ENCODE peak calls at places on chromosomes 13 and 19, in six cellular contexts. G, V, T, F, W and L are unnamed samples.

GRCh38 chr19:789473-790052 is 7.7 kb upstream of the PTBP1 start:
- DNase-seq in V (no peak), F (no peak), G (no peak), W (peak), T (peak), L (no peak)

GRCh38 chr19:34145741-34146202 is 26.5 kb upstream of the LSM14A start:
- DNase-seq in T (peak), W (peak), F (no peak), V (peak), G (peak), L (no peak)

GRCh38 chr19:47226426-47227346 is 4.3 kb downstream of the BBC3 start:
- DNase-seq in G (peak), W (peak), T (peak), F (no peak), V (peak), L (peak)

GRCh38 chr19:28887920-28888618 is 324.9 kb downstream of the UQCRFS1 start:
- DNase-seq in G (no peak), T (no peak), W (no peak), F (peak), V (no peak), L (no peak)

GRCh38 chr13:76965759-76966421 is 17.6 kb downstream of the ACOD1 start:
- DNase-seq in G (no peak), V (peak), T (no peak), W (no peak), F (no peak), L (no peak)

GRCh38 chr19:42074513-42075363 is 1.2 kb upstream of the ZNF574 start:
- DNase-seq in F (no peak), V (peak), G (peak), W (no peak), T (peak), L (no peak)

GRCh38 chr13:28550721-28551497 is 56.0 kb upstream of the FLT1 start:
- DNase-seq in G (no peak), V (no peak), W (no peak), F (no peak), T (no peak), L (no peak)

GRCh38 chr19:29831686-29832085 is 19.9 kb downstream of the CCNE1 start:
- DNase-seq in G (no peak), W (no peak), V (no peak), F (no peak), T (no peak), L (no peak)

GRCh38 chr19:45560686-45561085 is 23.9 kb downstream of the OPA3 start:
- DNase-seq in G (no peak), V (no peak), T (no peak), W (no peak), F (no peak), L (no peak)

GRCh38 chr13:53238241-53238640 is 209.6 kb downstream of the OLFM4 start:
- DNase-seq in F (no peak), G (no peak), W (no peak), T (no peak), V (no peak), L (no peak)

GRCh38 chr13:30865131-30866009 is 40.7 kb upstream of the MEDAG start:
- DNase-seq in F (peak), T (peak), G (peak), V (peak), W (peak), L (no peak)

GRCh38 chr13:26179344-26179743 is 42.8 kb downstream of the RNF6 start:
- DNase-seq in G (no peak), W (no peak), F (no peak), V (no peak), T (no peak), L (no peak)

GRCh38 chr13:25874907-25875306 is 176.9 kb downstream of the SHISA2 start:
- DNase-seq in G (peak), V (no peak), F (no peak), T (no peak), W (no peak), L (no peak)

GRCh38 chr19:17002455-17002854 is 24.2 kb downstream of the CPAMD8 start:
- DNase-seq in V (no peak), W (no peak), G (no peak), F (no peak), T (no peak), L (no peak)

GRCh38 chr19:10000171-10000826 is 10.0 kb downstream of the COL5A3 start:
- DNase-seq in G (peak), F (peak), W (peak), V (peak), T (peak), L (no peak)

GRCh38 chr13:29689548-29689947 is 94.1 kb upstream of the SLC7A1 start:
- DNase-seq in G (no peak), T (no peak), V (no peak), W (no peak), F (no peak), L (no peak)

GRCh38 chr13:74134226-74134776 is at the start of gene KLF12:
- DNase-seq in T (peak), W (peak), F (peak), V (peak), G (no peak), L (peak)

GRCh38 chr19:9037415-9038062 is 27.3 kb upstream of the MUC16 start:
- DNase-seq in V (no peak), T (peak), G (no peak), W (no peak), F (no peak), L (no peak)

GRCh38 chr13:53013113-53013512 is 15.5 kb upstream of the OLFM4 start:
- DNase-seq in T (no peak), G (no peak), V (no peak), F (no peak), W (no peak), L (no peak)

GRCh38 chr13:51844862-51845573 is at the start of gene TMEM272:
- DNase-seq in F (no peak), V (peak), W (peak), G (peak), T (peak), L (no peak)

GRCh38 chr13:50484472-50485113 is 358.9 kb downstream of the DLEU7 start:
- DNase-seq in F (no peak), W (no peak), T (peak), G (no peak), V (no peak), L (no peak)

GRCh38 chr19:54024660-54025059 is 33.2 kb downstream of the CACNG6 start:
- DNase-seq in T (no peak), G (no peak), V (no peak), F (no peak), W (peak), L (no peak)

GRCh38 chr13:76852991-76853390 is 33.2 kb downstream of the KCTD12 start:
- DNase-seq in W (no peak), T (no peak), V (no peak), F (no peak), G (no peak), L (no peak)

GRCh38 chr13:113775451-113776145 is 16.6 kb downstream of the TMEM255B start:
- DNase-seq in W (no peak), F (no peak), T (no peak), G (no peak), V (no peak), L (no peak)

GRCh38 chr13:110448230-110448629 is 113.3 kb downstream of the RAB20 start:
- DNase-seq in V (no peak), W (no peak), G (no peak), T (no peak), F (no peak), L (no peak)

GRCh38 chr13:114080739-114081561 is 51.5 kb downstream of the RASA3 start:
- DNase-seq in T (no peak), F (no peak), G (no peak), V (no peak), W (no peak), L (no peak)

DNA sequence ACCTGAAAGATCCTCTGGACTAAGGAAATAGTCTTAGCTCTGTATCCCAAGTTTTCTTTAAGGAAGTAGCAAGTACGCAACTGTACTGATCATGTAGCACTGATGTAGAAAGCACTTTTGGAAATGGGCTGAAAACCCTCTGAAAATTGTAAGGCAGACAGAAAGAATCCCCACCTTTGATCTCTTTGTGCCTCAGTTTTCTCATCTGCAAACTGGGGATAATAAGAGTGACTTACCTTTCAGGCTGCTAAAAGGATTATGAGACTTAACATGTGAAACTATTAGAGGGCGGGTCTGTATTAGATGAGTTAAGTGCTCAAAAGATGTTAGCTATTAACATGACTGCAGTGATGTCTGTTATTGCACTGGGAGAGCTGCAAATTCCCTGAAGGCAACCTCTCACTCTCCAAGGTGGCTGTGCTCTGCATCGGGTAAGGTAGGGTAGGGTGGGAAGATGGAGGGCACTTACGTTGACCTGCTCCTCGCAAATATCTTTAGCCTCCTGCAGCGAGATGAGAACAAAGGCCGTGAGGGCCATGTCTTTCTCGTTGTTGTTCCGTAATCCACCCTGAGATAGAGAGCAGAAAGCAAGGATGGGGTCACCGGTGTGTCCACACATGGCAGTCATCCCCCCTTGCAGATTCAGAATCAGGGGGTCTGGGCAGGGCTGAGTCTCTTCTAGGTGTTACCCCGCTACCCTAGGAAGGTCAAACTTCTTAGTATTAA is 20.4 kb upstream of the TNFSF14 start:
- DNase-seq in V (no peak), T (no peak), G (no peak), F (no peak), W (no peak), L (no peak)
- TF ChIP-seq GABPA in V (no peak), T (no peak), G (no peak), F (no peak), W (no peak), L (no peak)

DNA sequence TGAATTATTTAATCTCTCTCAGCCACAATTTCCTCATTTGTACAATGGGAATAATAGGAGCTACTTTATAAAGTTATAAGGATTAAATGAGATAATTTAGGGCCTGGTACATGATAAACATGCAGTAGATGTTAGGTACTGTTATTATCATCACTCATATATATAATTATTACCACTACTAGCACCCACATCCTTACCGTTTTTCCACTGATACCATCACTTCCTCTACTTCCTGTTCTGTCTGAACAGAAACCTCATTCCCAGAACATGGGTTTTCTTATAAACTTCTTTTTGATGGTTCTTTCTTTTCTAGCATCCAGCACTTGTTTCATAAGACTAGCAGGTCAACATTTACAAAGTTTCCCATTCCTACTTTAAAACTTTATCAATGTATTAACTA is 6.3 kb downstream of the CDADC1 start:
- DNase-seq in V (no peak), T (no peak), G (no peak), F (no peak), W (no peak), L (no peak)
- TF ChIP-seq GABPA in V (no peak), T (no peak), G (no peak), F (no peak), W (no peak), L (no peak)

GRCh38 chr13:49409008-49409407 is 34.9 kb downstream of the CAB39L start:
- DNase-seq in V (no peak), T (no peak), G (no peak), F (no peak), W (no peak), L (no peak)
- TF ChIP-seq GABPA in V (no peak), T (no peak), G (no peak), F (no peak), W (no peak), L (no peak)

DNA sequence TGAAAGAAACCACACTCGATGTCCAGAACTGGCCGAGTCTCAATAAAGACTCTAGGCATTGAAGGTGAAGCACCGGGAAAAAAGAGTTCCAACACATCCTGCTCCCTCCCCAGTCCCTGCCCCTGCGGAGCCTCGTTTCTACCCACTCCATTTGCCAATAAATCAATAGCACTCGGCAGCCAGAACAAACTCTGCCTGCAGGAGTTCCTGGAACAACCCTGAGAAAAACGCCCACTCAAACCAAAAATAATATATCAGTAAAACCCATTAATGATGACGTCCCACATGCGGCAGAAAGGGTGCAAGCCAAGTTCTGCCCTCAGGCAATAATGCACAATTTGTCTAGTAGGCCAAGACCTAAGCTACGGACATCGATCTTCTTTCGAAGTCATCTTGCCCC is 41.0 kb downstream of the PDCD5 start:
- DNase-seq in T (no peak), V (no peak), F (no peak), W (no peak), G (no peak), L (no peak)
- TF ChIP-seq GABPA in T (no peak), V (no peak), F (no peak), W (no peak), G (no peak), L (no peak)

DNA sequence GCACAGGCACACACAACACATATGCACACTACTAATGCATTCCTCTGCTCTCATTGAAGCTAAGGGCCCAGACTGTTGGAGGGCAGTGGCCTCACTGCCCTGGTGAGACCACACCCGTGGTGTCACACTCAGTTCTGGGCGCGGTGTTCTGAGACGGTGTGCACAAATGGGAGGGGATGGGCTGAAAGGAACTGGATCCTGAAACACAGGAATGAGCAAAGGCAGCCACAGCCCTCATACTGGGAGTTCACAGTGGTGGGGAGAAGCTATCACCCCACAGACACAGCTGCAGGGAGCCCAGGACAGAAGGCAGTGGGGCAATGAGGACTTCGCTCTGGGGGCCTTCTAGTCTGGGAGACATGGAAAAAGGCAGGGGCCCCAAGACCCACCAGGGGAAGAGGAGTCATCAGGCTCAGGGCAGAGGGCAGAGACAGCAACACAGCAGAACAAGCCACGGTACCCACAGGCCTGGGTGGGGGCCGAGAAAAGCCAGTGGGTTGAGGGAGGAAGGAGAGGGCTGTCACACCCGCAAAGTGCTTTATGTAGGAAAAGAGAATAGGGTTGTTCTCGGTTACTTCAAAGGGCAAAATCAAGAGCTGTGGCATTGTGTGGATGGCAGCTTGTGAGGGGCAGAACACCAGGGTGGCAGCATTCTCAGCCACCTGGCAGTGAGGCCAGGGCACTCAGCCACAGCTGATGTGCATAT is 75.4 kb upstream of the GPR183 start:
- DNase-seq in W (no peak), G (no peak), V (no peak), T (no peak), F (no peak), L (no peak)
- TF ChIP-seq GABPA in W (no peak), G (no peak), V (no peak), T (no peak), F (no peak), L (no peak)

GRCh38 chr19:52114691-52115090 is 19.1 kb upstream of the ZNF841 start:
- DNase-seq in W (no peak), T (no peak), V (no peak), G (no peak), F (no peak), L (no peak)

GRCh38 chr19:52115526-52116053 is 20.0 kb upstream of the ZNF841 start:
- DNase-seq in F (no peak), V (no peak), T (no peak), G (no peak), W (no peak), L (no peak)

DNA sequence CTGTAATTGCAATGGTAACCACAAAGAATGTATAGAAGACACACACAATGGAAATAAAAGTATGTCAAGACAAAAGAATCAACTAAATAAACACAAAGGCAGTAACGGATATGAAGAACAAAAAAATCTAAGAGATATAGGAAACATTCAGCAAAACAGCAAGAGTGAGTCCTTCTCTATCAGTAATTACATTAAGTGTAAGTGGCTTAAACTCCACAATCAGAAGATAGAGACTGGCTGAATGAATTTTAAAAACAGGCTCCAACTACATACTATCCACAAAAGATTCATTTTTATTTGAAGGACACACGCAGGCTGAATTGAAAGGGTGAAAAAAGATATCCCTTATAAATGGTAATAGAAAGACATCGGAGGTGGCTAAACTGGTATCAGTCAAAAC is 19.5 kb downstream of the ZNF616 start:
- DNase-seq in F (no peak), W (no peak), G (no peak), V (no peak), T (no peak), L (no peak)
- TF ChIP-seq GABPA in F (no peak), W (no peak), G (no peak), V (no peak), T (no peak), L (no peak)